ENCODE peak calls at places on chromosomes 4 and X, in five cellular contexts. A is IMR-90, B is K562, C is GM12878, M is SK-N-SH. U is an unnamed sample.

GRCh38 chr4:177107288-177107901 is 202.3 kb upstream of the NEIL3 start:
- DNase-seq in C (no peak), A (no peak), B (no peak), M (no peak), U (no peak)

GRCh38 chr4:42995343-42995944 is 102.9 kb downstream of the GRXCR1 start:
- DNase-seq in C (no peak), B (peak; percentile 19), A (peak; percentile 22), M (peak; percentile 57), U (peak; percentile 11)

GRCh38 chrX:42604302-42604701 is 173.7 kb downstream of the PPP1R2C start:
- DNase-seq in B (no peak), A (no peak), M (no peak), C (no peak), U (no peak)

GRCh38 chrX:55758033-55758432 is 40.5 kb downstream of the RRAGB start:
- DNase-seq in C (no peak), M (no peak), B (no peak), A (peak; percentile 31), U (no peak)

GRCh38 chr4:81426770-81427604 is 44.7 kb downstream of the RASGEF1B start:
- DNase-seq in C (no peak), A (peak; percentile 34), B (no peak), M (no peak), U (no peak)

GRCh38 chrX:63281465-63281864 is 69.7 kb downstream of the SPIN4 start:
- DNase-seq in M (no peak), A (no peak), B (no peak), C (no peak), U (no peak)

GRCh38 chrX:121084903-121085611 is 37.6 kb downstream of the GLUD2 start:
- DNase-seq in M (no peak), A (no peak), B (peak; percentile 17), C (no peak), U (no peak)

GRCh38 chrX:7996414-7996813 is 69.2 kb upstream of the PNPLA4 start:
- DNase-seq in M (peak; percentile 30), C (no peak), B (peak; percentile 15), A (peak; percentile 40), U (peak; percentile 34)

GRCh38 chr4:37803348-37803973 is 23.0 kb upstream of the PGM2 start:
- DNase-seq in B (peak; percentile 14), A (peak; percentile 63), C (no peak), M (peak; percentile 25), U (peak; percentile 46)

GRCh38 chrX:123923211-123923610 is 38.3 kb upstream of the STAG2 start:
- DNase-seq in C (no peak), B (no peak), M (no peak), A (no peak), U (no peak)

GRCh38 chrX:71665747-71666146 is 1.6 kb upstream of the LOC101059915 start:
- DNase-seq in M (no peak), C (no peak), B (no peak), A (no peak), U (no peak)

GRCh38 chrX:117607571-117607970 is 509.0 kb downstream of the KLHL13 start:
- DNase-seq in M (no peak), B (no peak), A (no peak), C (no peak), U (no peak)

GRCh38 chr4:28177641-28178040 is 1317.0 kb downstream of the STIM2 start:
- DNase-seq in M (no peak), A (no peak), B (no peak), C (no peak), U (peak; percentile 16)

GRCh38 chr4:110480741-110481271 is 4.9 kb downstream of the ENPEP start:
- DNase-seq in C (no peak), A (no peak), M (no peak), B (no peak), U (no peak)

GRCh38 chr4:17846256-17846655 is 35.5 kb downstream of the NCAPG start:
- DNase-seq in B (no peak), M (no peak), A (peak; percentile 72), C (no peak), U (no peak)

GRCh38 chrX:2538016-2538415 is 37.2 kb upstream of the DHRSX start:
- DNase-seq in A (no peak), B (no peak), M (no peak), C (no peak), U (no peak)

GRCh38 chr4:87180767-87181166 is 39.7 kb downstream of the KLHL8 start:
- DNase-seq in C (no peak), A (peak; percentile 12), B (no peak), M (no peak), U (no peak)

GRCh38 chrX:105822138-105823091 is at the start of gene NRK:
- DNase-seq in A (no peak), M (peak; percentile 27), C (no peak), B (no peak), U (no peak)

GRCh38 chr4:187995322-187996207 is at the start of gene ZFP42:
- DNase-seq in C (no peak), A (no peak), M (no peak), B (no peak), U (no peak)

GRCh38 chrX:9997524-9997923 is 30.4 kb downstream of the CLDN34 start:
- DNase-seq in C (peak; percentile 44), M (no peak), A (no peak), B (no peak), U (no peak)

GRCh38 chr4:40924096-40924792 is 174.5 kb downstream of the NSUN7 start:
- DNase-seq in B (peak; percentile 80), C (peak; percentile 12), M (peak; percentile 83), A (peak; percentile 49), U (peak; percentile 58)

GRCh38 chr4:186642998-186643397 is 80.7 kb downstream of the FAT1 start:
- DNase-seq in C (no peak), A (no peak), B (no peak), M (no peak), U (no peak)

GRCh38 chrX:78708171-78708570 is 39.3 kb upstream of the LPAR4 start:
- DNase-seq in C (no peak), A (peak; percentile 41), M (peak; percentile 1), B (no peak), U (peak; percentile 34)
- TF ChIP-seq RCOR1 in C (no peak), A (no peak), M (no peak), B (no peak), U (no peak)

GRCh38 chr4:44760142-44760898 is 34.0 kb upstream of the GNPDA2 start:
- DNase-seq in B (peak; percentile 34), M (peak; percentile 15), C (no peak), A (peak; percentile 20), U (peak; percentile 23)
- TF ChIP-seq RCOR1 in B (no peak), M (no peak), C (no peak), A (no peak), U (no peak)

GRCh38 chr4:51890760-51891159 is 47.8 kb downstream of the DCUN1D4 start:
- DNase-seq in A (no peak), B (no peak), C (no peak), M (no peak), U (no peak)
- TF ChIP-seq RCOR1 in A (no peak), B (no peak), C (no peak), M (no peak), U (no peak)

GRCh38 chr4:185602397-185602796 is 67.1 kb upstream of the PDLIM3 start:
- DNase-seq in M (no peak), B (no peak), A (no peak), C (no peak), U (no peak)
- TF ChIP-seq RCOR1 in M (no peak), B (no peak), A (no peak), C (no peak), U (no peak)